ENCODE peak calls at places on chromosomes 11 and 22, in seven cellular contexts. One of them, this sample, is unnamed.

GRCh38 chr11:19806251-19806650 is 93.6 kb downstream of the NAV2 start:
- DNase-seq in HCT116: no peak
- DNase-seq in MM.1S: no peak
- DNase-seq in OCI-LY7: no peak
- DNase-seq in GM23338: no peak
- DNase-seq in PC-3: no peak
- DNase-seq in GM23248: no peak
- DNase-seq in this sample: no peak

GRCh38 chr11:27367881-27368280 is 4.9 kb upstream of the CCDC34 start:
- DNase-seq in HCT116: no peak
- DNase-seq in MM.1S: no peak
- DNase-seq in OCI-LY7: no peak
- DNase-seq in GM23338: no peak
- DNase-seq in PC-3: no peak
- DNase-seq in GM23248: no peak
- DNase-seq in this sample: no peak

GRCh38 chr11:129610125-129610524 is 205.5 kb upstream of the TMEM45B start:
- DNase-seq in HCT116: no peak
- DNase-seq in MM.1S: no peak
- DNase-seq in OCI-LY7: no peak
- DNase-seq in GM23338: no peak
- DNase-seq in PC-3: no peak
- DNase-seq in GM23248: no peak
- DNase-seq in this sample: no peak

GRCh38 chr11:2462986-2463765 is 18.4 kb downstream of the KCNQ1 start:
- DNase-seq in HCT116: peak; percentile 45
- DNase-seq in MM.1S: no peak
- DNase-seq in OCI-LY7: no peak
- DNase-seq in GM23338: no peak
- DNase-seq in PC-3: peak; percentile 17
- DNase-seq in GM23248: no peak
- DNase-seq in this sample: no peak

GRCh38 chr11:99370557-99371200 is 349.9 kb downstream of the CNTN5 start:
- DNase-seq in HCT116: no peak
- DNase-seq in MM.1S: peak; percentile 50
- DNase-seq in OCI-LY7: no peak
- DNase-seq in GM23338: peak; percentile 36
- DNase-seq in PC-3: peak; percentile 75
- DNase-seq in GM23248: peak; percentile 58
- DNase-seq in this sample: peak; percentile 23

GRCh38 chr22:32644252-32645100 is 157.0 kb upstream of the TIMP3 start:
- DNase-seq in HCT116: no peak
- DNase-seq in MM.1S: no peak
- DNase-seq in OCI-LY7: no peak
- DNase-seq in GM23338: peak; percentile 36
- DNase-seq in PC-3: no peak
- DNase-seq in GM23248: peak; percentile 12
- DNase-seq in this sample: no peak

GRCh38 chr11:94153320-94153719 is 24.7 kb downstream of the PANX1 start:
- DNase-seq in HCT116: no peak
- DNase-seq in MM.1S: no peak
- DNase-seq in OCI-LY7: no peak
- DNase-seq in GM23338: no peak
- DNase-seq in PC-3: no peak
- DNase-seq in GM23248: no peak
- DNase-seq in this sample: no peak

GRCh38 chr11:33779849-33780528 is 5.7 kb upstream of the FBXO3 start:
- DNase-seq in HCT116: no peak
- DNase-seq in MM.1S: no peak
- DNase-seq in OCI-LY7: no peak
- DNase-seq in GM23338: no peak
- DNase-seq in PC-3: no peak
- DNase-seq in GM23248: peak; percentile 87
- DNase-seq in this sample: no peak

GRCh38 chr11:15113381-15113780 is 1.3 kb upstream of the INSC start:
- DNase-seq in HCT116: no peak
- DNase-seq in MM.1S: peak; percentile 82
- DNase-seq in OCI-LY7: peak; percentile 87
- DNase-seq in GM23338: no peak
- DNase-seq in PC-3: no peak
- DNase-seq in GM23248: no peak
- DNase-seq in this sample: no peak

GRCh38 chr22:50531546-50532352 is 1.9 kb upstream of the TYMP start:
- DNase-seq in HCT116: no peak
- DNase-seq in MM.1S: no peak
- DNase-seq in OCI-LY7: peak; percentile 72
- DNase-seq in GM23338: peak; percentile 76
- DNase-seq in PC-3: peak; percentile 43
- DNase-seq in GM23248: peak; percentile 88
- DNase-seq in this sample: peak; percentile 76

GRCh38 chr22:37533995-37534394 is 14.8 kb upstream of the CARD10 start:
- DNase-seq in HCT116: peak; percentile 34
- DNase-seq in MM.1S: no peak
- DNase-seq in OCI-LY7: no peak
- DNase-seq in GM23338: no peak
- DNase-seq in PC-3: peak; percentile 74
- DNase-seq in GM23248: peak; percentile 86
- DNase-seq in this sample: no peak

GRCh38 chr11:65290448-65291165 is 24.1 kb upstream of the CDC42EP2 start:
- DNase-seq in HCT116: no peak
- DNase-seq in MM.1S: no peak
- DNase-seq in OCI-LY7: no peak
- DNase-seq in GM23338: no peak
- DNase-seq in PC-3: peak; percentile 41
- DNase-seq in GM23248: peak; percentile 98
- DNase-seq in this sample: no peak

GRCh38 chr11:59172345-59173079 is 580 bp downstream of the DTX4 start:
- DNase-seq in HCT116: no peak
- DNase-seq in MM.1S: peak; percentile 20
- DNase-seq in OCI-LY7: peak; percentile 66
- DNase-seq in GM23338: peak; percentile 52
- DNase-seq in PC-3: peak; percentile 13
- DNase-seq in GM23248: peak; percentile 42
- DNase-seq in this sample: peak; percentile 51

GRCh38 chr11:111765320-111765983 is 737 bp downstream of the PPP2R1B start:
- DNase-seq in HCT116: no peak
- DNase-seq in MM.1S: peak; percentile 11
- DNase-seq in OCI-LY7: peak; percentile 9
- DNase-seq in GM23338: peak; percentile 64
- DNase-seq in PC-3: peak; percentile 35
- DNase-seq in GM23248: peak; percentile 60
- DNase-seq in this sample: no peak

GRCh38 chr22:29509298-29509697 is 29.3 kb downstream of the NEFH start:
- DNase-seq in HCT116: no peak
- DNase-seq in MM.1S: no peak
- DNase-seq in OCI-LY7: no peak
- DNase-seq in GM23338: no peak
- DNase-seq in PC-3: no peak
- DNase-seq in GM23248: no peak
- DNase-seq in this sample: no peak

GRCh38 chr22:29509815-29510214 is 29.8 kb downstream of the NEFH start:
- DNase-seq in HCT116: no peak
- DNase-seq in MM.1S: no peak
- DNase-seq in OCI-LY7: no peak
- DNase-seq in GM23338: no peak
- DNase-seq in PC-3: no peak
- DNase-seq in GM23248: no peak
- DNase-seq in this sample: no peak

GRCh38 chr22:29512031-29512430 is 32.0 kb downstream of the NEFH start:
- DNase-seq in HCT116: no peak
- DNase-seq in MM.1S: no peak
- DNase-seq in OCI-LY7: no peak
- DNase-seq in GM23338: no peak
- DNase-seq in PC-3: no peak
- DNase-seq in GM23248: no peak
- DNase-seq in this sample: no peak

GRCh38 chr22:29510542-29510941 is 30.5 kb downstream of the NEFH start:
- DNase-seq in HCT116: no peak
- DNase-seq in MM.1S: no peak
- DNase-seq in OCI-LY7: peak; percentile 6
- DNase-seq in GM23338: no peak
- DNase-seq in PC-3: no peak
- DNase-seq in GM23248: no peak
- DNase-seq in this sample: no peak

GRCh38 chr22:29511126-29511854 is 31.3 kb downstream of the NEFH start:
- DNase-seq in HCT116: no peak
- DNase-seq in MM.1S: no peak
- DNase-seq in OCI-LY7: no peak
- DNase-seq in GM23338: no peak
- DNase-seq in PC-3: no peak
- DNase-seq in GM23248: no peak
- DNase-seq in this sample: no peak
- H3K4me2 ChIP-seq in HCT116: no peak overlapping the region
- H3K4me2 ChIP-seq in MM.1S: no peak overlapping the region
- H3K4me2 ChIP-seq in OCI-LY7: no peak overlapping the region
- H3K4me2 ChIP-seq in GM23338: no peak overlapping the region
- H3K4me2 ChIP-seq in PC-3: no peak overlapping the region
- H3K4me2 ChIP-seq in GM23248: no peak overlapping the region
- H3K4me2 ChIP-seq in this sample: no peak overlapping the region

GRCh38 chr11:17206448-17206847 is 1.3 kb downstream of the PIK3C2A start:
- DNase-seq in HCT116: no peak
- DNase-seq in MM.1S: no peak
- DNase-seq in OCI-LY7: no peak
- DNase-seq in GM23338: no peak
- DNase-seq in PC-3: no peak
- DNase-seq in GM23248: peak; percentile 13
- DNase-seq in this sample: no peak

GRCh38 chr11:17209939-17210245 is 2.1 kb upstream of the PIK3C2A start:
- DNase-seq in HCT116: no peak
- DNase-seq in MM.1S: no peak
- DNase-seq in OCI-LY7: no peak
- DNase-seq in GM23338: no peak
- DNase-seq in PC-3: no peak
- DNase-seq in GM23248: no peak
- DNase-seq in this sample: no peak

GRCh38 chr11:17207317-17208256 is at the start of gene PIK3C2A:
- DNase-seq in HCT116: peak; percentile 81
- DNase-seq in MM.1S: peak; percentile 98
- DNase-seq in OCI-LY7: peak; percentile 96
- DNase-seq in GM23338: peak; percentile 99
- DNase-seq in PC-3: peak; percentile 93
- DNase-seq in GM23248: peak; percentile 98
- DNase-seq in this sample: peak; percentile 99

GRCh38 chr11:17214338-17214737 is 6.6 kb upstream of the PIK3C2A start:
- DNase-seq in HCT116: no peak
- DNase-seq in MM.1S: no peak
- DNase-seq in OCI-LY7: no peak
- DNase-seq in GM23338: no peak
- DNase-seq in PC-3: no peak
- DNase-seq in GM23248: no peak
- DNase-seq in this sample: no peak

DNA sequence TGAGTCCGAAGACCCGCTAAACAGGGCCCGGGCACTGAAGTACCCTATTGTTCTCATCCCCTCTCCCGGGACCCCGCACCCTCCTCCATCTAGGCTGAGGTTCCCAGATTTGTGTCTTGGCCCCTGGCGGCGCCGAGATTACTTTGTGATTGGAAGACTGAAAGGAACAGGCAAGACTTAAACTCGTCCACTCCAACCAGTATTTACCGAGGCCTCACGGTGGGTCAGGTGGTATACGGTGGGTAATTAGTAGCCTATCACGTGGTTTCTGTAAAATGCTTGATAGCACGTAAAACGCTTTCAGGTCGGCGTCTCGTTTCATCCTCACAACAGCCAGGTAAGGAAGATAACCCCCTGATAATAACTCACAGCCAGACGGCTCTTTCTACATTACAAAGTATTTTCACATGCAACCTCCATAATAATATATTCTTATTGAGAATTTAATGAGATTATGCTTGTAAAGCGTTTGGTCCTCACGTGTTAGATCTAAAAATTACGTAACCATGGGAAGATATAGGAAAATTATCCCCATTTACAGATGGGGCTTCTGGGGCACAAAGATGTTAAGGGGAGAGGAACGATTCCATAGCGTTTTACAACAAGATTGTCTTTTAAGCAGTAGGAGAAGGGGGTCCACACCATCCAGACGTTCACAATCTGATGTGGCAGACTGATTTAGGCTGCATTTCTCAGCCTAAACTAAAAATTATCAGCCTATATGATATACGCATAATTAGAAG is 642 bp upstream of the PIK3C2A start:
- DNase-seq in HCT116: peak; percentile 82
- DNase-seq in MM.1S: peak; percentile 78
- DNase-seq in OCI-LY7: peak; percentile 83
- DNase-seq in GM23338: peak; percentile 90
- DNase-seq in PC-3: peak; percentile 66
- DNase-seq in GM23248: peak; percentile 78
- DNase-seq in this sample: peak; percentile 86
- TF ChIP-seq EZH2phosphoT487 in HCT116: no peak
- TF ChIP-seq EZH2phosphoT487 in MM.1S: no peak
- TF ChIP-seq EZH2phosphoT487 in OCI-LY7: no peak
- TF ChIP-seq EZH2phosphoT487 in GM23338: no peak
- TF ChIP-seq EZH2phosphoT487 in PC-3: no peak
- TF ChIP-seq EZH2phosphoT487 in GM23248: no peak
- TF ChIP-seq EZH2phosphoT487 in this sample: no peak

DNA sequence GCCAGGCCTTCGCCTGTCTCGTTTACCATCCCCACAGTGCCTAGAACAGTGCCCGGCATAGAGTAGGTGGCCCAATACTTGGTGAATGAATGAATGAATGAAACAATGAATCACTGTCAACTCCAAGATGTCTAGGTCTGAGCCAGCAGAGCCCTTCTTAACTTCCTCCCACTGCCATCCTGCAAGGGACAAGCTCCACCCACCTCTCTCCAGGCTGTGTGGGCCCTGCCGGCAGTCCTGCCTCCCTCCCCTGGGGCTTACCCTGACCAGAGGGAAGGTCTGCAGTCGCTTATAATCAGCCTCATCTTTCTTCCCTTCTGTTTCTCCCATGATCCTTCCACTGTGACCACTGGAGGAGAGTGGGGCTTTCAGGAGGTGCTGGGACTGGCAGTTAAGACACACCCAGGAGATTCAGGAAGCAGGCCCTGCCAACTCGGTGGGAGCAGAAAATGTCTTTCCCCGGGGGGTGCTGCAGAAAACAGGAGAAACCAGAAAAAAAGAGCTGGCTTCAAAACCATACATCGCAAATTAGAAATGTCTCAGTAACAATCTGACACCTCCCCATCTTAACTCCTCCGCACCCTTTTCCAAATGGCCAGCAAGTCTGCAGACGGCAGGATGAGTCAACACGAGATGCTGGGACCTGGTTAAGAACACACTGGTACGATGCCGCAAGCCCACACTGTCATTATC is 11.4 kb downstream of the DNAL4 start:
- DNase-seq in HCT116: no peak
- DNase-seq in MM.1S: no peak
- DNase-seq in OCI-LY7: no peak
- DNase-seq in GM23338: no peak
- DNase-seq in PC-3: no peak
- DNase-seq in GM23248: peak; percentile 84
- DNase-seq in this sample: peak; percentile 36
- H3K4me2 ChIP-seq in HCT116: no peak overlapping the region
- H3K4me2 ChIP-seq in MM.1S: no peak overlapping the region
- H3K4me2 ChIP-seq in OCI-LY7: no peak overlapping the region
- H3K4me2 ChIP-seq in GM23338: no peak overlapping the region
- H3K4me2 ChIP-seq in PC-3: no peak overlapping the region
- H3K4me2 ChIP-seq in GM23248: peak overlapping the region; percentile 24
- H3K4me2 ChIP-seq in this sample: no peak overlapping the region

DNA sequence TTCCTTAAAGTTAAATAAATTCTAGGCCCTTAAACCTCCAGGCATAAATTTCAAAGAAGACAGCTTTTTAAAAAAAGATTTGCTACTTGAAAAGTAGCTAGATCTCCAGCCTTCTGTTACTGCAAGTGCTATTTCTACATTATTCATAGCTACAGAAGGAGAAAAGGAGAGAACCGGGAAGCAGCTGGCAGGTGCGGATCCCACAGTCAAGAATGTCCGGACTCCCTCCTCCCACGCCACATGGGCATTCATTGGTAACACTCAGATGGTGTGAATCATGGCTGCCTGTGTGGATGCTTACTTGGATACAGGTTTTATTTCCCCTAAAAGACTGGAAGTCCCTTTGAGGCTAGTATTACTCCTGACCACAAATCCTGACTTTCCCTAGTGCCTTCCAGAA is 39.5 kb upstream of the YPEL1 start:
- DNase-seq in HCT116: no peak
- DNase-seq in MM.1S: no peak
- DNase-seq in OCI-LY7: no peak
- DNase-seq in GM23338: no peak
- DNase-seq in PC-3: no peak
- DNase-seq in GM23248: peak; percentile 55
- DNase-seq in this sample: no peak
- TF ChIP-seq EZH2phosphoT487 in HCT116: no peak
- TF ChIP-seq EZH2phosphoT487 in MM.1S: no peak
- TF ChIP-seq EZH2phosphoT487 in OCI-LY7: no peak
- TF ChIP-seq EZH2phosphoT487 in GM23338: no peak
- TF ChIP-seq EZH2phosphoT487 in PC-3: no peak
- TF ChIP-seq EZH2phosphoT487 in GM23248: no peak
- TF ChIP-seq EZH2phosphoT487 in this sample: no peak